ENCODE peak calls at places on chromosomes 16 and 17, in four cellular contexts. K, S, O and A are unnamed samples.

GRCh38 chr17:64146418-64147109 is 16.6 kb upstream of the ERN1 start:
- DNase-seq in O (peak), S (peak), K (peak), A (no peak)

GRCh38 chr16:49023095-49023494 is 258.5 kb downstream of the CBLN1 start:
- DNase-seq in O (no peak), S (no peak), K (no peak), A (no peak)

GRCh38 chr16:85430523-85431381 is 182.4 kb upstream of the GSE1 start:
- DNase-seq in K (no peak), O (peak), S (no peak), A (no peak)

GRCh38 chr17:27975146-27976011 is 67.1 kb upstream of the NLK start:
- DNase-seq in S (peak), K (no peak), O (no peak), A (no peak)

GRCh38 chr17:51540151-51540550 is 279.8 kb downstream of the UTP18 start:
- DNase-seq in S (peak), O (no peak), K (peak), A (no peak)

GRCh38 chr17:73307130-73307529 is 4.7 kb downstream of the CDC42EP4 start:
- DNase-seq in S (no peak), O (no peak), K (no peak), A (no peak)

GRCh38 chr17:2750721-2751120 is 1.3 kb upstream of the CCDC92B start:
- DNase-seq in K (no peak), O (no peak), S (no peak), A (no peak)

GRCh38 chr17:73118876-73119485 is 26.5 kb upstream of the SLC39A11 start:
- DNase-seq in S (no peak), O (no peak), K (no peak), A (no peak)

GRCh38 chr17:289409-289808 is 63.2 kb downstream of the RPH3AL start:
- DNase-seq in O (no peak), S (no peak), K (no peak), A (no peak)

GRCh38 chr17:77414811-77415400 is 274.1 kb downstream of the SEC14L1 start:
- DNase-seq in K (no peak), S (no peak), O (no peak), A (no peak)

GRCh38 chr16:4868046-4868445 is 20.8 kb downstream of the UBN1 start:
- DNase-seq in O (no peak), S (no peak), K (no peak), A (no peak)

GRCh38 chr17:61551255-61551742 is 39.7 kb downstream of the NACA2 start:
- DNase-seq in K (peak), O (no peak), S (peak), A (no peak)

GRCh38 chr17:58447039-58447975 is 30.0 kb upstream of the RNF43 start:
- DNase-seq in K (peak), O (peak), S (peak), A (peak)

GRCh38 chr16:88339926-88340754 is 42.6 kb upstream of the ZNF469 start:
- DNase-seq in O (no peak), S (no peak), K (no peak), A (no peak)

GRCh38 chr17:27506348-27507218 is 50.3 kb downstream of the KSR1 start:
- DNase-seq in K (no peak), O (peak), S (peak), A (peak)

DNA sequence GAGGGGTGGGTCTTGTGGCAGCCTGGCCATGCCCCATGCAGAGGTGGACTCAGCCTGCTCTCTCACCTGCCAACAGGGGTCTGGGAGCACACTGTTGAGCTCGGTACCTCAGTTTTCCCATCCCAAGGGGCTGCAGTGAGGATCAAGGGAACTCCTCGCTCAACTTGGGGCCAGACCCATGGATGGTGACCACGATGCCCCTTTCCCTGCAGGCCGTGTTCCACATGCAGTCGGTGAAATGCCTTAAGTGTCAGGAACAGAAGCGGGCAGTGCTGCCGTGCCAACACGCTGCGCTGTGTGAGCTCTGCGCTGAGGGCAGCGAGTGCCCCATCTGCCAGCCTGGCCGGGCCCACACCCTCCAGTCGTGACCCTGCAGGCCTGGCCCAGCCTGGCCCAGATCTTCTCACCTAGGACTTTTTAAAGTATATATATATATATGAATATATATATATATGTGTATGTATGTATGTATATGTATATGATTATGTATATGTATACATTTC is 20.1 kb downstream of the UNC13D start:
- DNase-seq in K (no peak), S (no peak), O (no peak), A (no peak)
- TF ChIP-seq NR2C2 in K (no peak), S (no peak), O (no peak), A (no peak)

DNA sequence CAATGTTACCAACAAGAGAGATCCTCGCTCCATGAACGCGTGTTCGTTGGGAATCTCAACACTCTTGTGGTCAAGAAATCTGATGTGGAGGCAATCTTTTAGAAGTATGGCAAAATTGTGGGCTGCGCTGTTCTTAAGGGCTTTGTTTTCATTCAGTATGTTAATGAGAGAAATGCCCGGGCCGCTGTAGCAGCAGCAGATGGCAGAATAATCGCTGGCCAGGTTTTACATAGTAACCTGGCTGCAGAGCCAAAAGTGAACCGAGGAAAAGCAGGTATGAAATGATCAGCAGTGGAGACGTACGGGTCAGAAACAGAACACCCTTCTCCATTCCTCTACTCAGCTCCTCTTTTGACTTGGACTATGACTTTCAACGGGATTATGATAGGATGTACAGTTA is 13.3 kb downstream of the SOCS1 start:
- DNase-seq in K (no peak), S (no peak), O (no peak), A (no peak)
- TF ChIP-seq NR2C2 in K (no peak), S (no peak), O (no peak), A (no peak)

DNA sequence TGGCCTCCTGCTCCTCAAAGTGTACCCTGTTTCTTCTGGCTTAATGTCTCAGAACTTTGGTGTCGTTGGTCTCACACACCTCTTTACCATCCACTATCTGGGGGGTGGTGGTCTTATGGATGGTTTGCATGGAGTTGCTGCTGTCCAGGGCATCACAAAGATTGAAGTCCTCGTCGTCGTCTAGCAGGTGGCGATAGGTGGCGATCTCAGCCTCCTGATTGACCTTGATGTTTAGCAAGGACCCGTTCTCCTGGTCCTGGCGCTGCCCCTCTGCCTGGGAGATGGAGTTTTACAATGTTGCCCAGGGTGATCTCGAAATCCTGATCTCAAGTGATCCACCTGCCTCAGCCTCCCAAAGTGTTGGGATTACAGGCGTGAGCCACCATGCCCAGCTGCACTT is 31.1 kb upstream of the HELZ start:
- DNase-seq in S (no peak), O (peak), K (peak), A (no peak)
- TF ChIP-seq NR2C2 in S (no peak), O (no peak), K (no peak), A (no peak)

DNA sequence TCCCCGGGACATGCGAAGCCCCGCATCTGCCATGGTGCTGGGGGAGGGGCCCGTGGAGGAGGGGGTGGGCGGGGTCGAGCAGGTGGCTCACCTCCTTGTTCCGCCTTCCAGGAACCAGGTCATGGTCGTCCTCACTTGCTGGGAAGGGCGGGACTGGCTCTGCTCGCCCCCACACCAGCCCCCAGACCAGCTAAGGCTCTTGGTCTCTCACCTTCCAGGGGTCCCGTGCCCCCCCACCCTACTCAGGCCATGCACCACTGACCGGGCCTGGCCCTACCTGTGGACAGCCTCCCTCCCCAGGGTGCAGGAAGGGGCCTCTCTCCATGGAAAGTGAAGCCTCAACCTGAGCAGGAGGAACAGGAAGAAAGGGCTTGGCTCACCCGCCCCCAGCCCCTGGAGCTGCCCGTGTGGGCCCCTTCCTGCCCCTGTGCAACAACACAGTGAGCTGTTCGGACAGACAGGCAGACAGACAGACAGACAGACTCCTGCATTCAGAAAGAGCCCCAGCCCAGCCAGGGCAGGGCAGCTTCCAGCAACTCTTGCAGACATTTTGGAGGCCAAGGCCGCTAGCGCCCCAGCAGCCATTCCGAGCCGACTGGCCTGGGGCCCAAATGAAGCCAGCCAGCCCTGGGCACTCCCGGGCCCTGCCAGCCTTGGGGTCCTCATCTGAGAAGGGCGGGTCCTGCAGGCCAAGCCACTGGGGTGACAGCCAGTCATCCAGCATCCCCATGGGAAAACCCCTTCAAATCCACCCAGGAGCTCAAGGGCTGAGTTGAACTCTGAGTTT is 8.1 kb upstream of the KREMEN2 start:
- DNase-seq in O (peak), S (no peak), K (no peak), A (no peak)
- TF ChIP-seq NR2C2 in O (no peak), S (no peak), K (no peak), A (no peak)

GRCh38 chr16:68357521-68357922 is 46.7 kb downstream of the PRMT7 start:
- DNase-seq in S (no peak), O (no peak), K (no peak), A (no peak)

GRCh38 chr16:68357923-68358322 is 47.1 kb downstream of the PRMT7 start:
- DNase-seq in O (no peak), K (no peak), S (no peak), A (no peak)

GRCh38 chr16:68355447-68356248 is 44.8 kb downstream of the PRMT7 start:
- DNase-seq in O (peak), S (no peak), K (no peak), A (no peak)

GRCh38 chr16:68356919-68357286 is 46.1 kb downstream of the PRMT7 start:
- DNase-seq in K (no peak), S (no peak), O (no peak), A (no peak)

GRCh38 chr16:68356249-68356918 is 45.6 kb downstream of the PRMT7 start:
- DNase-seq in K (no peak), S (no peak), O (no peak), A (peak)
- TF ChIP-seq NR2C2 in K (no peak), S (no peak), O (no peak), A (no peak)

GRCh38 chr16:82067810-82068325 is 32.8 kb downstream of the HSD17B2 start:
- DNase-seq in K (no peak), S (no peak), O (no peak), A (no peak)

GRCh38 chr16:82072313-82072712 is 37.3 kb downstream of the HSD17B2 start:
- DNase-seq in S (no peak), O (no peak), K (no peak), A (no peak)

GRCh38 chr16:82070656-82071369 is 35.8 kb downstream of the HSD17B2 start:
- DNase-seq in O (no peak), K (no peak), S (no peak), A (no peak)

GRCh38 chr16:82074019-82074558 is 39.0 kb downstream of the HSD17B2 start:
- DNase-seq in O (no peak), K (no peak), S (no peak), A (no peak)

DNA sequence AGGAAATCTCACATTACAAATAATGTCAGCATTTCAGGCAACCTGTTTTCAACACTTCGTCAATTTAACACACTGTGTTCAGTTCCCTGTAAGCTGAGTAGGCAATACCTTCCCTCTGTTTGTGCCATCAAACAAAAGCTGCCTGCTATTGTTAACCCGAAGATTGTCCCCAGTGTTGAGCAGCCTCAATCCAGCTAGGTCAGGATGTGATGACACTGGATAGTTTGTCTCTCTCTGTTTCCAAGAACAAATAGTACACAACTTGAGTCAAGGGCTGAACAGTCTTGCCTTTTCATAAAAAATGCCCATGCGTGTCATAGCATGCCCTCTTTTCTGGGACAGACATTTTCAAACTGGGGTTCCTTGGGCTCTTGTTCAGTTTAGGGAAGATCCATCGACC is 36.4 kb downstream of the HSD17B2 start:
- DNase-seq in K (no peak), S (no peak), O (no peak), A (no peak)
- TF ChIP-seq NR2C2 in K (no peak), S (no peak), O (no peak), A (no peak)

GRCh38 chr17:41792835-41793748 is 6.6 kb upstream of the JUP start:
- DNase-seq in O (no peak), K (peak), S (peak), A (no peak)
- TF ChIP-seq NR2C2 in O (no peak), K (no peak), S (no peak), A (no peak)